ENCODE peak calls at places on chromosomes 13 and 19, in eight cellular contexts. T, M, A, D, K, C, V and Z are unnamed samples.
A peak's percentile ranks its signal among the peaks of the same experiment; 100 is the strongest.

GRCh38 chr19:17778621-17779280 is 16.2 kb upstream of the B3GNT3 start:
- DNase-seq in A (no peak), K (no peak), D (no peak), T (peak; percentile 80), M (no peak), V (no peak), C (peak; percentile 55), Z (peak; percentile 85)

GRCh38 chr13:112748947-112749346 is 59.1 kb downstream of the ATP11A start:
- DNase-seq in A (peak; percentile 81), K (peak; percentile 82), T (no peak), M (no peak), D (no peak), C (no peak), V (no peak), Z (no peak)

GRCh38 chr19:47239610-47240296 is 8.8 kb upstream of the BBC3 start:
- DNase-seq in T (no peak), D (peak; percentile 52), A (peak; percentile 63), V (no peak), K (peak; percentile 87), M (peak; percentile 70), C (peak; percentile 65), Z (peak; percentile 83)

GRCh38 chr13:32427852-32428580 is at the start of gene N4BP2L1:
- DNase-seq in A (peak; percentile 75), D (peak; percentile 80), V (peak; percentile 79), C (peak; percentile 87), K (peak; percentile 87), M (peak; percentile 84), T (no peak), Z (peak; percentile 88)

GRCh38 chr19:42024622-42025111 is 30.6 kb upstream of the ATP1A3 start:
- DNase-seq in C (no peak), D (no peak), V (peak; percentile 76), K (peak; percentile 77), T (no peak), A (peak; percentile 85), M (no peak), Z (no peak)

GRCh38 chr13:85528578-85529215 is 270.5 kb downstream of the SLITRK6 start:
- DNase-seq in M (no peak), T (no peak), C (no peak), V (no peak), K (no peak), D (no peak), A (no peak), Z (no peak)

GRCh38 chr19:41702208-41702651 is 6.2 kb upstream of the CEACAM5 start:
- DNase-seq in C (no peak), V (no peak), T (no peak), K (no peak), A (no peak), M (no peak), D (no peak), Z (no peak)

GRCh38 chr13:97246596-97246995 is 24.5 kb downstream of the MBNL2 start:
- DNase-seq in C (no peak), M (no peak), D (no peak), T (no peak), V (no peak), K (no peak), A (no peak), Z (no peak)

GRCh38 chr19:52716578-52716977 is 18.3 kb downstream of the ZNF611 start:
- DNase-seq in A (no peak), K (no peak), V (no peak), C (no peak), T (no peak), D (no peak), M (no peak), Z (no peak)

GRCh38 chr19:35518313-35518712 is 4.9 kb upstream of the DMKN start:
- DNase-seq in C (no peak), T (no peak), D (no peak), A (no peak), V (no peak), M (no peak), K (no peak), Z (no peak)

GRCh38 chr13:88958821-88959220 is 1287.7 kb downstream of the SLITRK5 start:
- DNase-seq in V (no peak), D (no peak), C (no peak), M (no peak), T (no peak), K (no peak), A (no peak), Z (no peak)

DNA sequence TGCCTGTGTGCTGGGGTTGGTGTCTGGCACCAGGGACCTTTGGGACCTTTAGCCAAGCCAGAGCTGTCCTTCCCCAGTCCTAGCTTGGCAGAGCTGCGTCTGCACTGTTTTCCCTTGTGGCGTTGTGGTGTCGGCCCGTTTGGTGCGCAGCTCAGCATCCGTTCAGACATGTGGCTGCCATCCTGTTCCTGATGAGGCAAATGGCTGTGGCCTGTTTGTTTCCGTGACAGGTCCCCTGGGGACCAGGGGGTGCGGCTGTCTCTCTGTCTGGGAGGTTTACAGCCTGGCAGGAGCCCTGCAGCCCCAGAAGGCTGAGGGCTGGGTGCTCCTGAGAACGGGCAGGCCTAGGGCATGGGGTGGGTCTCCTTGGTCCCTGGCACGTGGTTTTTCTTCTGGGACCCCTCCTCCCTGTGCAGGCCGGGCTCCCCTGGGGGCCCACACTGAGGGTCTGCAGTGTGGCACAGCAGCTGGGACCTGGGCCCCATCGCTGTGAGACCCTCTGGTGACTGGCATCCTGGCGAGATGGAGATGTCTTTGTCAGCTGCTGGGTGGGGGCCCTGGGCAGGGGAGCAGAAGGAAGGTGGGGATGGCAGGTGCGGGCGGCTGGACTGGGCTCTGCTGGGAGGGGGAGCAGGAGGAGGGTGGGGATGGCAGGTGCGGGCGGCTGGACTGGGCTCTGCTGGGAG is 4.0 kb downstream of the SPPL2B start:
- DNase-seq in D (no peak), A (no peak), K (no peak), V (no peak), C (no peak), M (no peak), T (no peak), Z (no peak)
- H3K4me1 ChIP-seq in D (peaks cover 26% of the 10 kb centered on the region), A (peaks cover 38% of the 10 kb centered on the region), K (peaks cover 54% of the 10 kb centered on the region), V (peaks cover 18% of the 10 kb centered on the region), C (peaks cover 41% of the 10 kb centered on the region), M (peaks cover 25% of the 10 kb centered on the region), T (peaks cover 26% of the 10 kb centered on the region), Z (peaks cover 10% of the 10 kb centered on the region)

GRCh38 chr19:2268480-2268830 is 12.2 kb upstream of the JSRP1 start:
- DNase-seq in C (no peak), T (no peak), V (no peak), A (no peak), M (no peak), K (no peak), D (no peak), Z (no peak)
- H3K4me3 ChIP-seq in C (peak overlapping the region; percentile 92), T (peak overlapping the region; percentile 91), V (peak overlapping the region; percentile 100), A (peak overlapping the region; percentile 97), M (peak overlapping the region; percentile 100), K (peak overlapping the region; percentile 89), D (peak overlapping the region; percentile 99), Z (peak overlapping the region; percentile 99)

GRCh38 chr19:15251749-15252397 is 19.6 kb upstream of the EPHX3 start:
- DNase-seq in D (peak; percentile 53), M (no peak), T (peak; percentile 68), V (peak; percentile 86), K (peak; percentile 97), A (peak; percentile 92), C (peak; percentile 66), Z (peak; percentile 70)

GRCh38 chr19:15254547-15254946 is 22.3 kb upstream of the EPHX3 start:
- DNase-seq in A (no peak), T (no peak), K (no peak), V (no peak), D (no peak), C (no peak), M (no peak), Z (no peak)

GRCh38 chr19:15253513-15253912 is 21.3 kb upstream of the EPHX3 start:
- DNase-seq in M (no peak), C (no peak), V (no peak), K (no peak), T (no peak), D (no peak), A (peak; percentile 71), Z (no peak)

GRCh38 chr19:15252398-15253018 is 20.3 kb upstream of the EPHX3 start:
- DNase-seq in C (no peak), T (no peak), K (no peak), D (no peak), M (no peak), V (no peak), A (no peak), Z (no peak)

GRCh38 chr19:15253076-15253475 is 20.8 kb upstream of the EPHX3 start:
- DNase-seq in C (no peak), M (no peak), T (no peak), A (no peak), K (no peak), D (no peak), V (no peak), Z (no peak)
- H3K27ac ChIP-seq in C (peak overlapping the region; percentile 76), M (no peak overlapping the region), T (no peak overlapping the region), A (peak overlapping the region; percentile 93), K (peak overlapping the region; percentile 87), D (no peak overlapping the region), V (peak overlapping the region; percentile 94), Z (peak overlapping the region; percentile 56)

DNA sequence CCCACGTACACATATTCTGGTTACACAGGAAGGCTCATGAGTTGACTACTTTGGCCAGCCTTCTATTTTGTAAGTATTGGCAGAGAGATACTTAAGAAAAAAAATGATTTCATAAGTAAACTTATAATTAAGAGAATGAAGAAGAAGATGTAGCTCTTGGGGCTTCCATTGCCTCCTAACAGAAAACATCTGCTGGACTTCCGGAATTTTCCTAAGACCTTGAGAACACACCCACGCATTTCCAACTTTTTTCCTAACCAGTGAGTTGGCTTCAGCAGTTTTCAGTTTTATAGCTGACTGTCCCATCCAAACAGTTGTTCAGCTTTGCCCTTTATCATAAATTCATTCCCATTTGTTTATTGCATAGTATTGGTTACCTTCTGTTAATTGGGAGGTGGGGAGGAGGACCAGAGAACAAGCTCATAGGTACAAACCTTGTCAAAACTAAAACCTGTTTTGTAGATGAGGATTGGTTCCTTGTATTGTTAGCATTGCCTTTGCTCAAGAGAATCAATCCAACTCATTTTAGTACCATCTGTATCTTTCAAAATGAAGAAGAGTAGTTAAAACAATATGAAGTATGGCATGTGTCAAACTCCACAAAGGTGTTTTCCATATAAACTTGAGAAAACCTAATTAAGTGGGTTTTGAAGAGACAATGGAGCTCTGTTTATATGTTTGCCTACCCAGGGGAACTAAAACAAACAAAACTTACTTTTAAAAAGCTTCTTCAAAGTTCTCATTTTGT is 93.9 kb downstream of the COL4A2 start:
- DNase-seq in A (no peak), M (no peak), K (no peak), T (no peak), C (no peak), D (no peak), V (peak; percentile 62), Z (no peak)
- H3K4me1 ChIP-seq in A (peaks cover 48% of the 10 kb centered on the region), M (no peaks in the 10 kb centered on the region), K (peaks cover 89% of the 10 kb centered on the region), T (no peaks in the 10 kb centered on the region), C (peaks cover 30% of the 10 kb centered on the region), D (no peaks in the 10 kb centered on the region), V (peaks cover 10% of the 10 kb centered on the region), Z (peaks cover 6% of the 10 kb centered on the region)

DNA sequence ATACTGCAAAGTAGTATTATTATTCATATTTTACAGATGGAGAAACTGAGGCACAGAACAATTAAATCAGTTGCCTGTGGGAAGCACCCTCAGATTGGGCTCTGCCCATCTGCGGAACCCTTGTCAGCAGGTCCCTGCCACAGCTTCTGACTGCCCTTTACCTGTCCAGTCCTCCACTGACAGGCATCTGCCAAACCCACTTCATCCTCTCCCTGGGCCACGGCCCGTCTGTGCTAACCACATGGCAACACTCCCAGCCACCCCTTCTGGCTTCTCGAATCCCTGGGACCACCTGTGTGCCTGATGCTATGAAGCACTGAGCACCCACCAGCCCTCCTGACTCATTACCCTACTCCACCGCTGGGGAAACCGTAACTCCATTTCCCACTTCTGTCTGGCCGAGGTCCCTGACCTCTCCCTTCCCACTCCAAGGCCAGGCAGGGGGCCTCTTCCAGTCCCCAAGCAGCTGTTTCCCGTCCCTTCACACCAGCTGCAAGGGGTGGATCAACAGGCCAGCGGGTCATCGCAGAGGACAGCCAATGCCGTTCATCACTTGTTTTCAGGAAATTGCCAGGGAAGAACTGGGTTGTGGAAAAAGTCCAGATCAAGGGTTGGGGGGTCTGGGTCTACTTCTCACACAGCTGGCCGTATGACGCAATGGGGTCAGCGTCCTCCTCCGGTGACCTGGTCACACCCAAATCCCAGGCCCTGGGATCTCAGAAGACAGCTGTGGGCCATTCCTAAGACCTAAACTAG is 2.5 kb downstream of the KANK3 start:
- DNase-seq in K (peak; percentile 87), T (peak; percentile 59), V (peak; percentile 90), A (peak; percentile 89), D (no peak), C (peak; percentile 75), M (no peak), Z (no peak)
- H3K4me3 ChIP-seq in K (no peak overlapping the region), T (no peak overlapping the region), V (peak overlapping the region; percentile 82), A (peak overlapping the region; percentile 79), D (no peak overlapping the region), C (peak overlapping the region; percentile 79), M (no peak overlapping the region), Z (no peak overlapping the region)